ENCODE peak calls at places on chromosomes 11 and 22, in seven cellular contexts. One of them, this sample, is unnamed.

GRCh38 chr11:79940165-79940564 is 499.3 kb upstream of the TENM4 start:
- DNase-seq in SK-N-SH: no peak
- DNase-seq in NCI-H774: peak; percentile 53
- DNase-seq in astrocyte: no peak
- DNase-seq in pancreas: no peak
- DNase-seq in Daoy: peak; percentile 1
- DNase-seq in GM04503: no peak
- DNase-seq in this sample: no peak

GRCh38 chr22:49838771-49839717 is 11.4 kb upstream of the BRD1 start:
- DNase-seq in SK-N-SH: no peak
- DNase-seq in NCI-H774: no peak
- DNase-seq in astrocyte: peak; percentile 64
- DNase-seq in pancreas: peak; percentile 64
- DNase-seq in Daoy: peak; percentile 51
- DNase-seq in GM04503: no peak
- DNase-seq in this sample: peak; percentile 40

GRCh38 chr22:37010174-37010573 is 9.1 kb downstream of the TST start:
- DNase-seq in SK-N-SH: no peak
- DNase-seq in NCI-H774: no peak
- DNase-seq in astrocyte: no peak
- DNase-seq in pancreas: no peak
- DNase-seq in Daoy: no peak
- DNase-seq in GM04503: no peak
- DNase-seq in this sample: no peak

GRCh38 chr11:125934473-125934872 is 11.4 kb upstream of the VSIG10L2 start:
- DNase-seq in SK-N-SH: no peak
- DNase-seq in NCI-H774: no peak
- DNase-seq in astrocyte: no peak
- DNase-seq in pancreas: no peak
- DNase-seq in Daoy: no peak
- DNase-seq in GM04503: no peak
- DNase-seq in this sample: no peak

GRCh38 chr11:64742940-64743590 is 877 bp downstream of the RASGRP2 start:
- DNase-seq in SK-N-SH: peak; percentile 93
- DNase-seq in NCI-H774: no peak
- DNase-seq in astrocyte: no peak
- DNase-seq in pancreas: peak; percentile 86
- DNase-seq in Daoy: peak; percentile 58
- DNase-seq in GM04503: no peak
- DNase-seq in this sample: peak; percentile 91

GRCh38 chr22:29580200-29580810 is 608 bp downstream of the NIPSNAP1 start:
- DNase-seq in SK-N-SH: peak; percentile 62
- DNase-seq in NCI-H774: no peak
- DNase-seq in astrocyte: no peak
- DNase-seq in pancreas: peak; percentile 75
- DNase-seq in Daoy: no peak
- DNase-seq in GM04503: no peak
- DNase-seq in this sample: no peak

GRCh38 chr11:36233226-36233625 is 56.0 kb downstream of the COMMD9 start:
- DNase-seq in SK-N-SH: no peak
- DNase-seq in NCI-H774: no peak
- DNase-seq in astrocyte: peak; percentile 31
- DNase-seq in pancreas: no peak
- DNase-seq in Daoy: no peak
- DNase-seq in GM04503: peak; percentile 34
- DNase-seq in this sample: no peak

GRCh38 chr11:17275376-17276235 is 933 bp upstream of the NUCB2 start:
- DNase-seq in SK-N-SH: no peak
- DNase-seq in NCI-H774: no peak
- DNase-seq in astrocyte: no peak
- DNase-seq in pancreas: no peak
- DNase-seq in Daoy: no peak
- DNase-seq in GM04503: no peak
- DNase-seq in this sample: no peak